ENCODE peak calls at places on chromosome 4, in seven cellular contexts. One of them, this sample, is unnamed.

GRCh38 chr4:164648151-164648848 is 105.6 kb upstream of the SMIM31 start:
- DNase-seq in choroid plexus epithelial cell: peak
- DNase-seq in breast epithelium: no peak
- DNase-seq in neural crest cell: no peak
- DNase-seq in germinal center: no peak
- DNase-seq in NAMALWA: no peak
- DNase-seq in NCI-H460: peak
- DNase-seq in this sample: no peak

GRCh38 chr4:48445704-48446103 is 37.4 kb upstream of the SLC10A4 start:
- DNase-seq in NAMALWA: peak
- DNase-seq in breast epithelium: no peak
- DNase-seq in germinal center: peak
- DNase-seq in choroid plexus epithelial cell: peak
- DNase-seq in NCI-H460: peak
- DNase-seq in neural crest cell: no peak
- DNase-seq in this sample: peak

GRCh38 chr4:26866203-26866602 is 5.6 kb downstream of the STIM2 start:
- DNase-seq in neural crest cell: no peak
- DNase-seq in NAMALWA: no peak
- DNase-seq in choroid plexus epithelial cell: no peak
- DNase-seq in germinal center: no peak
- DNase-seq in NCI-H460: no peak
- DNase-seq in breast epithelium: no peak
- DNase-seq in this sample: no peak

GRCh38 chr4:121698119-121698732 is 1.4 kb upstream of the ANXA5 start:
- DNase-seq in NCI-H460: no peak
- DNase-seq in neural crest cell: no peak
- DNase-seq in germinal center: no peak
- DNase-seq in NAMALWA: no peak
- DNase-seq in choroid plexus epithelial cell: no peak
- DNase-seq in breast epithelium: no peak
- DNase-seq in this sample: no peak

GRCh38 chr4:40856836-40857362 is 107.1 kb downstream of the NSUN7 start:
- DNase-seq in NAMALWA: peak
- DNase-seq in breast epithelium: peak
- DNase-seq in neural crest cell: peak
- DNase-seq in germinal center: peak
- DNase-seq in NCI-H460: peak
- DNase-seq in choroid plexus epithelial cell: peak
- DNase-seq in this sample: no peak

GRCh38 chr4:161356351-161356750 is 807.4 kb downstream of the FSTL5 start:
- DNase-seq in breast epithelium: no peak
- DNase-seq in germinal center: no peak
- DNase-seq in NCI-H460: no peak
- DNase-seq in choroid plexus epithelial cell: no peak
- DNase-seq in NAMALWA: no peak
- DNase-seq in neural crest cell: no peak
- DNase-seq in this sample: no peak

GRCh38 chr4:70681730-70682129 is 6.6 kb upstream of the UTP3 start:
- DNase-seq in choroid plexus epithelial cell: no peak
- DNase-seq in neural crest cell: no peak
- DNase-seq in NAMALWA: peak
- DNase-seq in NCI-H460: no peak
- DNase-seq in germinal center: no peak
- DNase-seq in breast epithelium: no peak
- DNase-seq in this sample: no peak

GRCh38 chr4:164252286-164252685 is 501.6 kb upstream of the SMIM31 start:
- DNase-seq in choroid plexus epithelial cell: peak
- DNase-seq in NCI-H460: peak
- DNase-seq in neural crest cell: peak
- DNase-seq in NAMALWA: no peak
- DNase-seq in breast epithelium: no peak
- DNase-seq in germinal center: no peak
- DNase-seq in this sample: no peak

GRCh38 chr4:1661695-1662094 is 22.4 kb downstream of the FAM53A start:
- DNase-seq in NCI-H460: no peak
- DNase-seq in neural crest cell: no peak
- DNase-seq in choroid plexus epithelial cell: no peak
- DNase-seq in germinal center: no peak
- DNase-seq in NAMALWA: no peak
- DNase-seq in breast epithelium: no peak
- DNase-seq in this sample: no peak

GRCh38 chr4:119300072-119300387 is 21.9 kb downstream of the FABP2 start:
- DNase-seq in germinal center: no peak
- DNase-seq in choroid plexus epithelial cell: peak
- DNase-seq in breast epithelium: peak
- DNase-seq in neural crest cell: peak
- DNase-seq in NAMALWA: no peak
- DNase-seq in NCI-H460: no peak
- DNase-seq in this sample: peak

GRCh38 chr4:105246712-105247111 is 100.0 kb downstream of the TET2 start:
- DNase-seq in NAMALWA: no peak
- DNase-seq in germinal center: no peak
- DNase-seq in choroid plexus epithelial cell: peak
- DNase-seq in NCI-H460: no peak
- DNase-seq in breast epithelium: no peak
- DNase-seq in neural crest cell: no peak
- DNase-seq in this sample: no peak

GRCh38 chr4:14783011-14783877 is 219.0 kb upstream of the CPEB2 start:
- DNase-seq in neural crest cell: no peak
- DNase-seq in breast epithelium: no peak
- DNase-seq in NCI-H460: no peak
- DNase-seq in choroid plexus epithelial cell: peak
- DNase-seq in NAMALWA: no peak
- DNase-seq in germinal center: no peak
- DNase-seq in this sample: peak

GRCh38 chr4:73603854-73604584 is 16.2 kb downstream of the RASSF6 start:
- DNase-seq in choroid plexus epithelial cell: peak
- DNase-seq in NAMALWA: peak
- DNase-seq in germinal center: peak
- DNase-seq in NCI-H460: no peak
- DNase-seq in neural crest cell: no peak
- DNase-seq in breast epithelium: no peak
- DNase-seq in this sample: no peak